ENCODE peak calls at places on chromosomes 3 and 15, in four cellular contexts. O is H1, K is HepG2, R is K562. Y is an unnamed sample.

GRCh38 chr3:121896823-121897222 is 2.6 kb downstream of the SLC15A2 start:
- DNase-seq in O (no peak), K (no peak), R (no peak), Y (no peak)

GRCh38 chr3:87006844-87007439 is 16.0 kb upstream of the VGLL3 start:
- DNase-seq in K (no peak), R (no peak), O (no peak), Y (no peak)

GRCh38 chr3:170869645-170870593 is at the start of gene RPL22L1:
- DNase-seq in O (peak), K (peak), R (peak), Y (peak)

GRCh38 chr3:39433642-39434041 is 27.1 kb downstream of the RPSA start:
- DNase-seq in K (no peak), R (no peak), O (no peak), Y (no peak)

GRCh38 chr3:49724586-49724985 is 835 bp upstream of the GMPPB start:
- DNase-seq in R (peak), K (no peak), O (no peak), Y (no peak)

GRCh38 chr15:68335251-68335650 is 57.7 kb downstream of the FEM1B start:
- DNase-seq in K (no peak), R (no peak), O (no peak), Y (no peak)

GRCh38 chr3:151459360-151459759 is 1.5 kb downstream of the IGSF10 start:
- DNase-seq in R (no peak), K (no peak), O (no peak), Y (no peak)

GRCh38 chr15:76221085-76221767 is 90.0 kb downstream of the ETFA start:
- DNase-seq in K (no peak), O (no peak), R (no peak), Y (no peak)

GRCh38 chr15:101264911-101265641 is 12.2 kb downstream of the SELENOS start:
- DNase-seq in O (no peak), K (no peak), R (no peak), Y (no peak)

GRCh38 chr3:81443948-81444347 is 317.5 kb downstream of the GBE1 start:
- DNase-seq in O (no peak), R (no peak), K (no peak), Y (no peak)

DNA sequence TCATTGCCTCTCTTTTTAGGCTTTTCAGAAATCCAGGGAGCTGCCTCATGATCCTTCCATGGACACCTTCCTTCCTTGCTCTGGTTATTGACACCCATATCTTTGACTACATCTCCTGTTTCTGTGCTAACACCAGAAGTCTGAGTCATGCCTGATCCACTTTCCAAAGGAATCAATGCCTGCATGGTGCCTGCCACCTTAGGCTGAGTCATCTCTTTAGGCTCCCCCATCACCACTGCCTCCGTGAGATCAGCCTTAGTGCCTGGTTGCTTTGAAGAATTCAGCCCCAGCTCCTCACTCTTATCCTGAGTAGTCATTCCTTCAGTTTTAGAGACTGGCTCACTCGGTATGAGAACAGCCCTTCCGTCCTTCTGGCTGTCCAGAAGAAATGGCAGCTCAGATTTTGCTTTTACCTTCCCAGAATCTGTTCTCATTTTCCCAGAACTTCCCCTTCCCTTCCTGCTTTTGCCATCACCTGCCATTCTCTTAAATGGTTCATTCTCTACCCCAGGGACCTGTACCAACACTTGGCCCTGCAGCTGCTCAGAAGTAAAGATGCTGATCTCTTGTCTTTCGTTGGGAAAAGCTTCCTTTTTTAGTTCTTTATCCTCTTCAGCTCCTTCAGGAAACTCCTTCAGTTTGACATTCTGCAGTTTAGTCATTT is 105.3 kb downstream of the MAP4 start:
- DNase-seq in R (peak), O (peak), K (peak), Y (peak)
- TF ChIP-seq CEBPB in R (no peak), O (no peak), K (no peak), Y (no peak)

DNA sequence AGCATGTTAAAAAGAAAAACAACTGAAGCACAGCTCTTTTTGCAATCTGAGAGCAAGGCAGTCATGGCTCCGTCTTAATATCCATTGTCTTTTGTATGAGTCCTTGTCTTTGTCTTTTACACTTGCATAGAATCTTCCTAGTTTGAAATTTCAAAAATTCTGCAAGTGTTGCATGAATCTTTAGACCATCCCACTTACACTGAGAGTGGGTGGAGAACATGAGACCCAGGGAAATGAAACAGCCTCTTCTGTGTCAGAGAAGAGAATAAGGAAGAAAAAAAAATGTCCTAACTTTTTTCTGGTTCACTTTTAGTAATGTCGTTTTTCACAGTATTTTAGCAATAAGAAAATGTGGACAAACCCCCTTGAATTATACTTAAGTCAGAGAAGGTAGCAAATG is 12.1 kb upstream of the DCLK3 start:
- DNase-seq in O (no peak), K (no peak), R (no peak), Y (no peak)
- TF ChIP-seq FOSL1 in O (no peak), K (no peak), R (no peak), Y (no peak)

DNA sequence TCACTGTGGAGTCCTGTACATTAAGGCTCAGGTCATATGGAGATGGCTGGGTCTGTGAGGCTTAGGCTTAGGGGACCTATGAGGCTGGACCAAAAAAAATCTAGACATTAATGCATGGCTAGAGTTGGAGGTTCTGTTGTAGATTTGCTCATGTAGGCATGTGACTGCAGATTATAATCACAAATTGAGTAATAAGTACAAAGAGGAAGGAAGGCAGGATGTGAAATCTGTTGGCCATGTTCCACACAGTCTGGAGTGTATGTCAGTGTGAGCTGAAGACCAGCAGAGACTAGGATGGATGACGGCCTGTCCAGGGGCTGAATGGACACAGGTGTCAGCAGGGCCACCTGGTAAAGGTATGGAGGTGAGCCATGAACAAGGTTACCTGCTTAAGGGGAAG is at the start of gene ST3GAL6:
- DNase-seq in O (no peak), K (no peak), R (no peak), Y (no peak)
- H3K27ac ChIP-seq in O (no peak), K (no peak), R (no peak), Y (no peak)

GRCh38 chr3:2268779-2269178 is 170.1 kb downstream of the CNTN4 start:
- DNase-seq in K (no peak), O (no peak), R (no peak), Y (no peak)
- TF ChIP-seq CEBPB in K (no peak), O (no peak), R (no peak), Y (no peak)